ENCODE peak calls at places on chromosomes 1 and 21, in five cellular contexts. F, Z, S, P and A are unnamed samples.

GRCh38 chr1:183164350-183164749 is 21.7 kb upstream of the LAMC2 start:
- DNase-seq in F (no peak), P (no peak), Z (no peak), S (no peak), A (no peak)

GRCh38 chr21:21547368-21547953 is 549.3 kb downstream of the NCAM2 start:
- DNase-seq in F (no peak), P (no peak), Z (no peak), S (no peak), A (no peak)

GRCh38 chr1:223179280-223179679 is 36.2 kb upstream of the TLR5 start:
- DNase-seq in Z (no peak), F (no peak), P (no peak), S (no peak), A (no peak)

GRCh38 chr1:185474440-185475149 is 157.6 kb upstream of the IVNS1ABP start:
- DNase-seq in P (no peak), S (no peak), Z (no peak), F (no peak), A (no peak)

GRCh38 chr1:180235077-180235501 is 5.0 kb downstream of the LHX4 start:
- DNase-seq in Z (no peak), P (no peak), S (no peak), F (no peak), A (no peak)

GRCh38 chr1:171898956-171899355 is 57.7 kb downstream of the DNM3 start:
- DNase-seq in P (no peak), S (no peak), Z (no peak), F (no peak), A (no peak)

GRCh38 chr1:218810336-218810735 is 363.3 kb upstream of the LYPLAL1 start:
- DNase-seq in S (no peak), Z (no peak), P (no peak), F (no peak), A (no peak)

GRCh38 chr1:205373022-205373421 is 16.3 kb upstream of the KLHDC8A start:
- DNase-seq in F (no peak), S (no peak), Z (peak; percentile 60), P (no peak), A (peak; percentile 7)

GRCh38 chr1:160797163-160797797 is 1.3 kb downstream of the LY9 start:
- DNase-seq in Z (no peak), S (peak; percentile 14), F (no peak), P (no peak), A (no peak)

GRCh38 chr21:42336065-42336464 is 14.7 kb downstream of the TFF2 start:
- DNase-seq in S (no peak), F (no peak), P (no peak), Z (no peak), A (no peak)

GRCh38 chr1:151680812-151681211 is 35.8 kb downstream of the CELF3 start:
- DNase-seq in S (no peak), P (no peak), Z (no peak), F (no peak), A (no peak)

GRCh38 chr21:45403825-45404725 is 890 bp upstream of the COL18A1 start:
- DNase-seq in P (no peak), F (peak; percentile 34), Z (peak; percentile 94), S (no peak), A (no peak)

GRCh38 chr1:37808369-37809319 is 636 bp upstream of the YRDC start:
- DNase-seq in F (peak; percentile 87), Z (peak; percentile 92), S (peak; percentile 47), P (peak; percentile 64), A (peak; percentile 61)

GRCh38 chr1:117339866-117340357 is 27.3 kb upstream of the MAN1A2 start:
- DNase-seq in S (no peak), F (peak; percentile 69), P (no peak), Z (no peak), A (no peak)

GRCh38 chr1:68228833-68229232 is 3.5 kb downstream of the WLS start:
- DNase-seq in Z (no peak), P (no peak), F (no peak), S (no peak), A (no peak)

GRCh38 chr1:65846911-65847310 is 54.2 kb downstream of the PDE4B start:
- DNase-seq in F (no peak), Z (no peak), P (no peak), S (no peak), A (no peak)

GRCh38 chr1:110370827-110371226 is 20.0 kb downstream of the SLC16A4 start:
- DNase-seq in S (no peak), Z (no peak), P (no peak), F (no peak), A (no peak)

GRCh38 chr1:55634516-55634915 is 419.4 kb upstream of the USP24 start:
- DNase-seq in F (no peak), S (no peak), Z (peak; percentile 88), P (no peak), A (no peak)

GRCh38 chr21:45226540-45227326 is 61.0 kb downstream of the POFUT2 start:
- DNase-seq in F (no peak), Z (no peak), P (no peak), S (no peak), A (no peak)

GRCh38 chr21:42235593-42235992 is 16.7 kb downstream of the ABCG1 start:
- DNase-seq in F (no peak), S (no peak), P (no peak), Z (no peak), A (no peak)

GRCh38 chr1:181033128-181033798 is 520 bp upstream of the MR1 start:
- DNase-seq in F (peak; percentile 11), Z (no peak), S (peak; percentile 46), P (peak; percentile 50), A (peak; percentile 57)

GRCh38 chr1:53731779-53732305 is 7.1 kb downstream of the GLIS1 start:
- DNase-seq in S (no peak), P (no peak), F (no peak), Z (no peak), A (no peak)

GRCh38 chr1:56483104-56483503 is 96.3 kb downstream of the PLPP3 start:
- DNase-seq in Z (no peak), P (no peak), S (no peak), F (no peak), A (no peak)

GRCh38 chr1:98053471-98054366 is 132.9 kb upstream of the DPYD start:
- DNase-seq in S (peak; percentile 58), P (peak; percentile 18), F (peak; percentile 23), Z (no peak), A (peak; percentile 76)

GRCh38 chr1:196516373-196516772 is 91.9 kb downstream of the KCNT2 start:
- DNase-seq in Z (no peak), F (no peak), P (no peak), S (no peak), A (no peak)

GRCh38 chr1:8670371-8670818 is 147.0 kb downstream of the RERE start:
- DNase-seq in F (no peak), S (no peak), Z (no peak), P (no peak), A (no peak)

GRCh38 chr1:205275133-205275532 is 46.4 kb downstream of the NUAK2 start:
- DNase-seq in F (peak; percentile 91), S (peak; percentile 69), Z (no peak), P (no peak), A (peak; percentile 59)

GRCh38 chr1:154546264-154547043 is 12.0 kb downstream of the UBE2Q1 start:
- DNase-seq in S (peak; percentile 56), P (peak; percentile 49), Z (no peak), F (peak; percentile 33), A (peak; percentile 71)

GRCh38 chr1:200625381-200625824 is 4.9 kb upstream of the KIF14 start:
- DNase-seq in S (no peak), Z (no peak), F (no peak), P (no peak), A (no peak)

GRCh38 chr21:44399955-44400790 is 46.8 kb downstream of the TRPM2 start:
- DNase-seq in S (no peak), F (no peak), Z (no peak), P (no peak), A (no peak)

GRCh38 chr1:24426738-24427468 is 11.3 kb downstream of the NIPAL3 start:
- DNase-seq in S (peak; percentile 10), Z (peak; percentile 55), F (no peak), P (no peak), A (no peak)

DNA sequence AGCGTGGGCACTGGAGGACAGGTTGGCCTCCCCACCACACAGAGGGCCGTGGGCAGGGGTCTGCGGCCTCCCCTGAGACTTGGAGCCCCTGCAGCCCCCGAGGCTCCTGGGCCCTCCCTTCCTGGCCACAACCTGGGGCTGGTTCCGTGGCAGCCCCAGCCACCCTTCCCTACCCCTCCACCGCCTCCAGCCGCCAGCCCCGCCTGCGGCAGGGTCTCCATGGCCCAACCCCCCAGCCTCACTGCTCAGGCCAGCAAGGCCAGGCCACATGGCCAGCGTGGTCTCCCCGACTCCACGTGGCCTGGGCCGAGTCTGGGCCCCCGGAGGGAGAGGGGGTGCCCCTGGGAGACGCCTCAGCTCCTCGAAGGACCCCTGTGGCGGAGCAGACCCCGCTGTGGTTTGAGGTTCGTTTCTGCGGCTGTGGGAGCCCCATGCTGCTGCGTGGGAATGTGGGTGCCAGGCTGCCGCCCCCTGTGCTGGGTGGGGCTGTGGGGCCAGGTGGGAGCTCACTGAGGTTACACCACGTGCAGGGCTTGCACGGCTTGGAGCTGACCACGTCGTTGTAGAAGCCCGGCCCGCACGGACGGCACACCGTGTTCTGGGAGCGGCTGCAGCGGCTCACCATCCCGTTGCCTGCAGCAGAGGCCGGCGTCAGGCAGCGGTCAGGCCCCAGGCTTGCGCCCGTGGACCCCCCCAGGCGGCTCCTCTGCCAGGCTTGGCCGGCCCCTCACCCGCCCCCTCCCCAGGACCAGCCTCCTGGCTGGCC is 617 bp downstream of the TNFRSF4 start:
- DNase-seq in Z (no peak), P (no peak), F (no peak), S (no peak), A (peak; percentile 45)
- H3K4me1 ChIP-seq in Z (peaks cover 21% of the 10 kb centered on the region), P (peaks cover 50% of the 10 kb centered on the region), F (no peaks in the 10 kb centered on the region), S (no peaks in the 10 kb centered on the region), A (peaks cover 27% of the 10 kb centered on the region)

GRCh38 chr1:241627453-241628329 is 12.5 kb downstream of the CHML start:
- DNase-seq in P (no peak), Z (no peak), S (no peak), F (no peak), A (peak; percentile 65)
- TF ChIP-seq CTCF in P (peak; percentile 59), Z (peak; percentile 42), S (peak; percentile 15), F (no peak), A (peak; percentile 81)

DNA sequence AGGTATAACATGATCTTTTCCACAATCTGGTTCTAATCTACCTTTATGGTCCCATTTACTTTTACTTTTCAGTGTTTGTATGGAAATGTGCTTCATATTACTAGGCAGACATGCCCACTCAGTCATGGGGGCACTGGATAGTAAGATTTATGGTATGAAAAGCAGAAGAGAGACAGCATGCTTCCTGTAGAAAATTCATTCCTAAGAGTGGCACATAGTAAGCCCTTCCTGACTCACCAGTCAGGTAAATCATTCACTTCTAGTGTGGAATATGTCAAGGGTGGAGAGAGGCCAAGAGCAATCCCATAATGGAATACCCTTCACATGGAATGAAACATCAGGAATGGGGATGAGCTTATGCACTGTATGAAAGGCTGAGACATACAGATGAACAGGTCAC is 49.5 kb upstream of the BCL10 start:
- DNase-seq in S (no peak), P (no peak), F (no peak), Z (no peak), A (no peak)
- H3K27ac ChIP-seq in S (no peak overlapping the region), P (no peak overlapping the region), F (no peak overlapping the region), Z (no peak overlapping the region), A (no peak overlapping the region)

GRCh38 chr1:225848044-225848955 is 33.9 kb downstream of the TMEM63A start:
- DNase-seq in P (peak; percentile 49), Z (no peak), S (no peak), F (no peak), A (peak; percentile 68)

GRCh38 chr1:225851810-225852209 is 30.4 kb downstream of the TMEM63A start:
- DNase-seq in S (no peak), F (no peak), Z (no peak), P (no peak), A (no peak)

GRCh38 chr1:225849905-225850304 is 32.3 kb downstream of the TMEM63A start:
- DNase-seq in S (no peak), P (peak; percentile 41), F (no peak), Z (no peak), A (peak; percentile 79)

GRCh38 chr1:225852413-225853119 is 29.6 kb downstream of the TMEM63A start:
- DNase-seq in S (no peak), F (no peak), P (no peak), Z (no peak), A (no peak)

GRCh38 chr1:225850370-225850769 is 31.8 kb downstream of the TMEM63A start:
- DNase-seq in Z (no peak), S (no peak), P (no peak), F (no peak), A (no peak)
- H3K4me1 ChIP-seq in Z (peaks cover 27% of the 10 kb centered on the region), S (no peaks in the 10 kb centered on the region), P (peaks cover 31% of the 10 kb centered on the region), F (peaks cover 6% of the 10 kb centered on the region), A (peaks cover 34% of the 10 kb centered on the region)